ENCODE peak calls at places on chromosome 6, in ten cellular contexts. One of them, this sample, is unnamed.

GRCh38 chr6:99422912-99423311 is 2.2 kb downstream of the PNISR start:
- DNase-seq in left lung: no peak
- DNase-seq in aorta: no peak
- DNase-seq in cardiac muscle cell: no peak
- DNase-seq in Peyer's patch: no peak
- DNase-seq in CD8-positive, alpha-beta memory T cell: no peak
- DNase-seq in ovary: no peak
- DNase-seq in mammary epithelial cell: no peak
- DNase-seq in naive thymus-derived CD4-positive, alpha-beta T cell: no peak
- DNase-seq in tibial artery: no peak
- DNase-seq in this sample: no peak

GRCh38 chr6:114090626-114091025 is 119.7 kb upstream of the HDAC2 start:
- DNase-seq in naive thymus-derived CD4-positive, alpha-beta T cell: no peak
- DNase-seq in ovary: no peak
- DNase-seq in cardiac muscle cell: peak; percentile 10
- DNase-seq in aorta: no peak
- DNase-seq in CD8-positive, alpha-beta memory T cell: no peak
- DNase-seq in mammary epithelial cell: no peak
- DNase-seq in tibial artery: no peak
- DNase-seq in left lung: no peak
- DNase-seq in Peyer's patch: no peak
- DNase-seq in this sample: no peak

GRCh38 chr6:132272776-132273175 is 128.5 kb downstream of the MOXD1 start:
- DNase-seq in mammary epithelial cell: no peak
- DNase-seq in ovary: no peak
- DNase-seq in CD8-positive, alpha-beta memory T cell: no peak
- DNase-seq in aorta: no peak
- DNase-seq in left lung: no peak
- DNase-seq in tibial artery: no peak
- DNase-seq in naive thymus-derived CD4-positive, alpha-beta T cell: no peak
- DNase-seq in Peyer's patch: no peak
- DNase-seq in cardiac muscle cell: no peak
- DNase-seq in this sample: no peak

GRCh38 chr6:26211963-26212362 is 124.7 kb downstream of the HFE start:
- DNase-seq in CD8-positive, alpha-beta memory T cell: no peak
- DNase-seq in naive thymus-derived CD4-positive, alpha-beta T cell: no peak
- DNase-seq in aorta: no peak
- DNase-seq in Peyer's patch: no peak
- DNase-seq in ovary: no peak
- DNase-seq in cardiac muscle cell: no peak
- DNase-seq in tibial artery: no peak
- DNase-seq in mammary epithelial cell: no peak
- DNase-seq in left lung: no peak
- DNase-seq in this sample: no peak

GRCh38 chr6:87115402-87116135 is 20.7 kb upstream of the CGA start:
- DNase-seq in cardiac muscle cell: no peak
- DNase-seq in ovary: no peak
- DNase-seq in naive thymus-derived CD4-positive, alpha-beta T cell: no peak
- DNase-seq in CD8-positive, alpha-beta memory T cell: no peak
- DNase-seq in mammary epithelial cell: no peak
- DNase-seq in left lung: no peak
- DNase-seq in Peyer's patch: no peak
- DNase-seq in tibial artery: no peak
- DNase-seq in aorta: no peak
- DNase-seq in this sample: no peak

GRCh38 chr6:148239215-148239614 is 103.4 kb upstream of the SASH1 start:
- DNase-seq in tibial artery: no peak
- DNase-seq in Peyer's patch: no peak
- DNase-seq in ovary: no peak
- DNase-seq in aorta: no peak
- DNase-seq in mammary epithelial cell: no peak
- DNase-seq in naive thymus-derived CD4-positive, alpha-beta T cell: no peak
- DNase-seq in left lung: no peak
- DNase-seq in CD8-positive, alpha-beta memory T cell: no peak
- DNase-seq in cardiac muscle cell: no peak
- DNase-seq in this sample: no peak

GRCh38 chr6:4941782-4942672 is 61.8 kb downstream of the RPP40 start:
- DNase-seq in Peyer's patch: no peak
- DNase-seq in mammary epithelial cell: peak; percentile 97
- DNase-seq in left lung: peak; percentile 49
- DNase-seq in aorta: no peak
- DNase-seq in tibial artery: no peak
- DNase-seq in ovary: no peak
- DNase-seq in naive thymus-derived CD4-positive, alpha-beta T cell: no peak
- DNase-seq in CD8-positive, alpha-beta memory T cell: no peak
- DNase-seq in cardiac muscle cell: peak; percentile 93
- DNase-seq in this sample: no peak

GRCh38 chr6:134551245-134551960 is 233.5 kb upstream of the SGK1 start:
- DNase-seq in CD8-positive, alpha-beta memory T cell: no peak
- DNase-seq in naive thymus-derived CD4-positive, alpha-beta T cell: no peak
- DNase-seq in mammary epithelial cell: peak; percentile 64
- DNase-seq in aorta: no peak
- DNase-seq in left lung: no peak
- DNase-seq in cardiac muscle cell: peak; percentile 83
- DNase-seq in tibial artery: no peak
- DNase-seq in ovary: no peak
- DNase-seq in Peyer's patch: no peak
- DNase-seq in this sample: no peak

GRCh38 chr6:80331522-80331921 is 225.1 kb downstream of the BCKDHB start:
- DNase-seq in Peyer's patch: no peak
- DNase-seq in cardiac muscle cell: no peak
- DNase-seq in mammary epithelial cell: no peak
- DNase-seq in aorta: no peak
- DNase-seq in ovary: no peak
- DNase-seq in CD8-positive, alpha-beta memory T cell: no peak
- DNase-seq in left lung: no peak
- DNase-seq in tibial artery: no peak
- DNase-seq in naive thymus-derived CD4-positive, alpha-beta T cell: no peak
- DNase-seq in this sample: no peak

GRCh38 chr6:80335061-80335660 is 228.7 kb downstream of the BCKDHB start:
- DNase-seq in CD8-positive, alpha-beta memory T cell: no peak
- DNase-seq in naive thymus-derived CD4-positive, alpha-beta T cell: no peak
- DNase-seq in cardiac muscle cell: peak; percentile 37
- DNase-seq in mammary epithelial cell: no peak
- DNase-seq in aorta: no peak
- DNase-seq in tibial artery: no peak
- DNase-seq in ovary: no peak
- DNase-seq in Peyer's patch: no peak
- DNase-seq in left lung: no peak
- DNase-seq in this sample: no peak

GRCh38 chr6:80329496-80329895 is 223.0 kb downstream of the BCKDHB start:
- DNase-seq in aorta: no peak
- DNase-seq in mammary epithelial cell: no peak
- DNase-seq in tibial artery: no peak
- DNase-seq in Peyer's patch: no peak
- DNase-seq in naive thymus-derived CD4-positive, alpha-beta T cell: no peak
- DNase-seq in ovary: no peak
- DNase-seq in left lung: no peak
- DNase-seq in cardiac muscle cell: no peak
- DNase-seq in CD8-positive, alpha-beta memory T cell: no peak
- DNase-seq in this sample: no peak

GRCh38 chr6:80333342-80333741 is 226.9 kb downstream of the BCKDHB start:
- DNase-seq in Peyer's patch: no peak
- DNase-seq in naive thymus-derived CD4-positive, alpha-beta T cell: no peak
- DNase-seq in cardiac muscle cell: no peak
- DNase-seq in CD8-positive, alpha-beta memory T cell: no peak
- DNase-seq in aorta: no peak
- DNase-seq in left lung: no peak
- DNase-seq in ovary: no peak
- DNase-seq in tibial artery: no peak
- DNase-seq in mammary epithelial cell: no peak
- DNase-seq in this sample: no peak

GRCh38 chr6:80332013-80332412 is 225.5 kb downstream of the BCKDHB start:
- DNase-seq in CD8-positive, alpha-beta memory T cell: no peak
- DNase-seq in aorta: no peak
- DNase-seq in mammary epithelial cell: no peak
- DNase-seq in ovary: no peak
- DNase-seq in naive thymus-derived CD4-positive, alpha-beta T cell: no peak
- DNase-seq in tibial artery: no peak
- DNase-seq in left lung: no peak
- DNase-seq in Peyer's patch: no peak
- DNase-seq in cardiac muscle cell: no peak
- DNase-seq in this sample: no peak
- H3K4me1 ChIP-seq in CD8-positive, alpha-beta memory T cell: no peaks in the 10 kb centered on the region
- H3K4me1 ChIP-seq in aorta: no peaks in the 10 kb centered on the region
- H3K4me1 ChIP-seq in mammary epithelial cell: no peaks in the 10 kb centered on the region
- H3K4me1 ChIP-seq in ovary: no peaks in the 10 kb centered on the region
- H3K4me1 ChIP-seq in naive thymus-derived CD4-positive, alpha-beta T cell: no peaks in the 10 kb centered on the region
- H3K4me1 ChIP-seq in tibial artery: no peaks in the 10 kb centered on the region
- H3K4me1 ChIP-seq in left lung: no peaks in the 10 kb centered on the region
- H3K4me1 ChIP-seq in Peyer's patch: no peaks in the 10 kb centered on the region
- H3K4me1 ChIP-seq in cardiac muscle cell: peaks cover 44% of the 10 kb centered on the region
- H3K4me1 ChIP-seq in this sample: no peaks in the 10 kb centered on the region

DNA sequence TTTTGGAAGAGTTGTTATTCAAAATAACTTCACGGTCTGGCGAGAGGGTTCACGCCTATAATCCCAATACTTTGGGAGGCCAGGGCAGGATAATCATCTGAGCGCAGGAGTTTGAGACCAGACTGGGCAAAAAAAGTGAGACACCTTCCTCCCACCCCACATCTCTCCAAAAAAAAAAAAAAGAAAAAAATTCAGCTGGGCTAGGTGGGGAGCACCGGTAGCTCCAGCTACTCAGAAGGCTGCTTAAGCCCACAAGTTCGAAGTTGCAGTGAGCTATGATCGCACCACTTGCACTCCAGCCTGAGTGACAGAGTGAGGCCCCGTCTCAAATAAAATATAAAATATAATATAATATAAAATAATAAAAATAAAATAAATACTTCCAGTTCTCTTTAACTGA is 10.4 kb downstream of the OR2B2 start:
- DNase-seq in cardiac muscle cell: peak; percentile 4
- DNase-seq in CD8-positive, alpha-beta memory T cell: no peak
- DNase-seq in naive thymus-derived CD4-positive, alpha-beta T cell: no peak
- DNase-seq in tibial artery: no peak
- DNase-seq in ovary: no peak
- DNase-seq in mammary epithelial cell: no peak
- DNase-seq in left lung: no peak
- DNase-seq in Peyer's patch: no peak
- DNase-seq in aorta: no peak
- DNase-seq in this sample: no peak
- H3K4me3 ChIP-seq in cardiac muscle cell: no peak overlapping the region
- H3K4me3 ChIP-seq in CD8-positive, alpha-beta memory T cell: no peak overlapping the region
- H3K4me3 ChIP-seq in naive thymus-derived CD4-positive, alpha-beta T cell: no peak overlapping the region
- H3K4me3 ChIP-seq in tibial artery: no peak overlapping the region
- H3K4me3 ChIP-seq in ovary: no peak overlapping the region
- H3K4me3 ChIP-seq in mammary epithelial cell: no peak overlapping the region
- H3K4me3 ChIP-seq in left lung: no peak overlapping the region
- H3K4me3 ChIP-seq in Peyer's patch: no peak overlapping the region
- H3K4me3 ChIP-seq in aorta: no peak overlapping the region
- H3K4me3 ChIP-seq in this sample: no peak overlapping the region

GRCh38 chr6:85764844-85765243 is 122.2 kb upstream of the SYNCRIP start:
- DNase-seq in Peyer's patch: no peak
- DNase-seq in mammary epithelial cell: no peak
- DNase-seq in CD8-positive, alpha-beta memory T cell: no peak
- DNase-seq in left lung: no peak
- DNase-seq in naive thymus-derived CD4-positive, alpha-beta T cell: no peak
- DNase-seq in ovary: no peak
- DNase-seq in cardiac muscle cell: peak; percentile 55
- DNase-seq in aorta: no peak
- DNase-seq in tibial artery: no peak
- DNase-seq in this sample: no peak
- H3K4me1 ChIP-seq in Peyer's patch: no peaks in the 10 kb centered on the region
- H3K4me1 ChIP-seq in mammary epithelial cell: no peaks in the 10 kb centered on the region
- H3K4me1 ChIP-seq in CD8-positive, alpha-beta memory T cell: no peaks in the 10 kb centered on the region
- H3K4me1 ChIP-seq in left lung: no peaks in the 10 kb centered on the region
- H3K4me1 ChIP-seq in naive thymus-derived CD4-positive, alpha-beta T cell: no peaks in the 10 kb centered on the region
- H3K4me1 ChIP-seq in ovary: peaks cover 9% of the 10 kb centered on the region
- H3K4me1 ChIP-seq in cardiac muscle cell: no peaks in the 10 kb centered on the region
- H3K4me1 ChIP-seq in aorta: peaks cover 3% of the 10 kb centered on the region
- H3K4me1 ChIP-seq in tibial artery: no peaks in the 10 kb centered on the region
- H3K4me1 ChIP-seq in this sample: no peaks in the 10 kb centered on the region

DNA sequence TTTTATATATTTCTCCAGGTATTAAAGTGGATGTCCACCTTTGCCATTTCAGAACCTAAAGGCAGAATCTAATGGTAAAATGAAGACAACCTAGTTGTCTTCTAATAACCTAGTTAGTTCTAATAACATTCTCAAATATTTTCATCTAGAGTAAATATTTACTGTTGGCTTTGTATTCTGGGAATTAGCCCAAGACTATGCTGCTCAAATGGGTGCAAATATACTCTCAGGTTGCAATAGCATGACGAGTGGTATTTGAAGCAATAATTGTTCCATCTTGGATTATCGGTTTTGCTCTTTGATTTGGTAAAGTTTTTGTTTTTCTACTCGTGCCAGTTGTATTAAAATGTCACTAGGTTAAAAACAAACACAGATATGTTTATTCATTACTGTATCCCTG is 21.0 kb upstream of the RSPH4A start:
- DNase-seq in aorta: no peak
- DNase-seq in Peyer's patch: no peak
- DNase-seq in mammary epithelial cell: no peak
- DNase-seq in CD8-positive, alpha-beta memory T cell: no peak
- DNase-seq in ovary: no peak
- DNase-seq in naive thymus-derived CD4-positive, alpha-beta T cell: no peak
- DNase-seq in cardiac muscle cell: no peak
- DNase-seq in left lung: no peak
- DNase-seq in tibial artery: no peak
- DNase-seq in this sample: no peak
- H3K4me3 ChIP-seq in aorta: no peak overlapping the region
- H3K4me3 ChIP-seq in Peyer's patch: no peak overlapping the region
- H3K4me3 ChIP-seq in mammary epithelial cell: no peak overlapping the region
- H3K4me3 ChIP-seq in CD8-positive, alpha-beta memory T cell: no peak overlapping the region
- H3K4me3 ChIP-seq in ovary: no peak overlapping the region
- H3K4me3 ChIP-seq in naive thymus-derived CD4-positive, alpha-beta T cell: no peak overlapping the region
- H3K4me3 ChIP-seq in cardiac muscle cell: no peak overlapping the region
- H3K4me3 ChIP-seq in left lung: no peak overlapping the region
- H3K4me3 ChIP-seq in tibial artery: no peak overlapping the region
- H3K4me3 ChIP-seq in this sample: no peak overlapping the region